ENCODE peak calls at places on chromosomes 7 and 10, in nine cellular contexts. I is CD14-positive monocyte; D is ACHN; G is activated CD4-positive, alpha-beta memory T cell treated with anti-CD3 and anti-CD28 coated beads, Interleukin-2, amount 10 ng/mL, durations not matched to agents 7 days and 5 days; O is lung; J is NCI-H345; C is aorta; V is skeletal muscle cell; Q is stimulated activated CD4-positive, alpha-beta T cell treated with anti-CD3 and anti-CD28 coated beads, Interleukin-12 subunit alpha, Interleukin-12 subunit beta, amount 100 ng/mL, for 4 hours. U is an unnamed sample.

GRCh38 chr7:14841086-14841485 is 61.5 kb downstream of the DGKB start:
- DNase-seq in G (no peak), V (no peak), D (no peak), I (no peak), Q (no peak), O (no peak), J (no peak), C (no peak), U (no peak)

GRCh38 chr10:129775681-129776080 is 188.4 kb downstream of the EBF3 start:
- DNase-seq in D (no peak), J (no peak), Q (no peak), I (no peak), C (no peak), O (no peak), V (no peak), G (no peak), U (no peak)

GRCh38 chr10:71840177-71840711 is 10.8 kb downstream of the PSAP start:
- DNase-seq in Q (no peak), D (peak; percentile 97), G (no peak), O (peak; percentile 62), J (peak; percentile 75), C (peak; percentile 89), V (peak; percentile 91), I (no peak), U (peak; percentile 58)

GRCh38 chr10:101236376-101237079 is 7.3 kb upstream of the LBX1 start:
- DNase-seq in C (no peak), J (no peak), Q (no peak), G (no peak), O (no peak), D (no peak), I (no peak), V (no peak), U (no peak)

GRCh38 chr7:140669352-140669751 is 3.4 kb upstream of the ADCK2 start:
- DNase-seq in O (no peak), Q (no peak), V (no peak), I (no peak), J (no peak), C (no peak), D (no peak), G (no peak), U (no peak)

GRCh38 chr7:151687523-151688235 is 168.0 kb upstream of the RHEB start:
- DNase-seq in D (peak; percentile 100), Q (no peak), G (no peak), I (no peak), C (peak; percentile 88), V (peak; percentile 74), O (peak; percentile 88), J (no peak), U (no peak)

GRCh38 chr7:18180685-18181084 is 153.0 kb upstream of the PRPS1L1 start:
- DNase-seq in I (no peak), Q (no peak), C (no peak), V (no peak), D (no peak), O (no peak), G (no peak), J (no peak), U (no peak)

GRCh38 chr7:79507161-79507560 is 53.7 kb upstream of the MAGI2 start:
- DNase-seq in Q (no peak), O (no peak), C (no peak), D (no peak), J (no peak), V (no peak), G (no peak), I (no peak), U (no peak)

GRCh38 chr7:69654381-69654780 is 56.1 kb downstream of the AUTS2 start:
- DNase-seq in D (no peak), I (no peak), V (no peak), G (no peak), C (no peak), J (peak; percentile 72), O (peak; percentile 45), Q (no peak), U (peak; percentile 20)

GRCh38 chr7:151243411-151244155 is 4.9 kb downstream of the SMARCD3 start:
- DNase-seq in J (peak; percentile 22), Q (no peak), O (no peak), C (no peak), I (no peak), V (no peak), D (no peak), G (peak; percentile 43), U (no peak)

GRCh38 chr10:102409604-102410426 is 8.8 kb downstream of the PSD start:
- DNase-seq in Q (no peak), O (no peak), J (no peak), C (no peak), I (no peak), D (no peak), V (no peak), G (no peak), U (no peak)

U was measured in colonic mucosa.